ENCODE peak calls at places on chromosomes 2 and 18, in five cellular contexts. V, G, M, T and F are unnamed samples.

GRCh38 chr2:5442736-5443135 is 249.4 kb upstream of the SOX11 start:
- DNase-seq in G (no peak), V (no peak), M (no peak), T (no peak), F (no peak)

GRCh38 chr2:30038419-30038818 is 108.4 kb upstream of the YPEL5 start:
- DNase-seq in G (no peak), M (no peak), T (no peak), V (no peak), F (no peak)

GRCh38 chr2:74181739-74182138 is 3.1 kb upstream of the MOB1A start:
- DNase-seq in G (no peak), M (no peak), T (no peak), V (no peak), F (no peak)

GRCh38 chr18:75491361-75491760 is 63.9 kb upstream of the SMIM21 start:
- DNase-seq in T (no peak), V (no peak), G (no peak), M (no peak), F (no peak)

GRCh38 chr18:65751145-65752085 is 603 bp downstream of the CDH7 start:
- DNase-seq in T (no peak), V (no peak), G (no peak), M (no peak), F (no peak)

GRCh38 chr2:101850450-101850849 is 141.3 kb upstream of the IL1R2 start:
- DNase-seq in V (no peak), G (no peak), M (no peak), T (no peak), F (no peak)

GRCh38 chr18:26721876-26722581 is 143.5 kb downstream of the AQP4 start:
- DNase-seq in V (no peak), G (no peak), T (no peak), M (no peak), F (no peak)

GRCh38 chr2:46805401-46805951 is 110.1 kb downstream of the MCFD2 start:
- DNase-seq in V (no peak), M (no peak), T (no peak), G (no peak), F (no peak)

GRCh38 chr2:43184339-43184895 is 42.0 kb downstream of the ZFP36L2 start:
- DNase-seq in V (peak), G (peak), T (no peak), M (no peak), F (no peak)

GRCh38 chr2:193332938-193333337 is 1138.2 kb upstream of the TMEFF2 start:
- DNase-seq in G (no peak), M (no peak), V (no peak), T (no peak), F (no peak)

GRCh38 chr2:203396667-203397066 is 68.5 kb downstream of the ABI2 start:
- DNase-seq in G (peak), V (no peak), T (no peak), M (no peak), F (no peak)

GRCh38 chr2:225120175-225120574 is 77.9 kb upstream of the DOCK10 start:
- DNase-seq in G (peak), M (no peak), V (peak), T (no peak), F (no peak)

GRCh38 chr2:168456526-168457176 is 579 bp downstream of the CERS6 start:
- DNase-seq in G (peak), T (peak), M (peak), V (peak), F (peak)

GRCh38 chr2:237026981-237027711 is 58.5 kb upstream of the COPS8 start:
- DNase-seq in V (peak), T (peak), M (peak), G (peak), F (peak)

GRCh38 chr18:54720590-54720989 is 107.7 kb upstream of the RAB27B start:
- DNase-seq in V (peak), G (no peak), M (no peak), T (no peak), F (no peak)

DNA sequence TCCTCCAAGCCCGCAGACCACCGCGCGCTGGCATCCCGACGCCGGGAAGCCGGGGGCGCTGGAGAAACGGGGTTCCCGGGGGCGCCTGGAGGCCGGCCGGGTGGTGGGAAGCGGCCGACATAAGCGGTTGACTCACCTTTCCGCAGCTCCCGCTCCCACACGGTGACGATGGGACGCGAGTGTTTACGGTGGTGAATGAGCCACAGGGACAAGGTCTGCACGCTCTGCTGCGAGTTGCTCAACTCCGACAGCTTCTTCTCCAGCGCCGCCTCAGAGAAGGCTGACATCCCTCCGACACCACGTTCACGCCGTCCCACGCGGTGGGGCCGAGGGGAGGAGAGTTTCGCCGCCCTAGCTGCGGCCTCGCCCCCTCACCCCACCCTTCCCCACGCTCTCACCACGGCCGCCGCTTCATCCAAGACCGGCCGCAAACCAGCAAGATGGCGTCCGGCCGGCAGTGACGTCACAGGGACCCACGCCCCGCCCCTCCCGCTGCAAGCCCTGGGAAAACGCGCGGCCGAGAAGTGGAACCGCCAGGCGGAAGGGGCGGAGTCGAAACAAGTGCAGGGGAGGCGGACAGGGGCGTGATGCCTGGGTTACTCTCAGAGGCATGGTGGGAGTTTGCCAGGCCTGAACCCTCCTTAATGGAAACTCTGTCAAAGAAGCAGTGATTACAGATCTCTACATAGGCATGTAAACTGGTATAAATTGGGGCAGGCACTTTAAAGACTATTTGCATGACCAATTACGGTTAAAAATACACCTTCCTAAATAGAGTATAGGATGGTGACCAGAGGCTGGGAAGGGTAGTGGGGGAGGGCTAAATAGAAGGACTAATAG is at the start of gene RPRD1A:
- DNase-seq in G (peak), V (peak), M (peak), T (peak), F (peak)
- TF ChIP-seq POLR2A in G (peak), V (peak), M (peak), T (no peak), F (no peak)

GRCh38 chr18:62937065-62937464 is 221.7 kb downstream of the PHLPP1 start:
- DNase-seq in V (peak), M (no peak), G (no peak), T (no peak), F (no peak)

GRCh38 chr18:62939925-62940324 is 224.6 kb downstream of the PHLPP1 start:
- DNase-seq in T (no peak), V (no peak), M (no peak), G (no peak), F (no peak)

GRCh38 chr18:62939433-62939832 is 224.1 kb downstream of the PHLPP1 start:
- DNase-seq in M (no peak), V (no peak), G (no peak), T (no peak), F (no peak)

GRCh38 chr18:62938451-62938850 is 223.1 kb downstream of the PHLPP1 start:
- DNase-seq in G (no peak), M (no peak), V (no peak), T (no peak), F (no peak)

GRCh38 chr18:62938006-62938405 is 222.7 kb downstream of the PHLPP1 start:
- DNase-seq in G (no peak), M (no peak), T (no peak), V (peak), F (no peak)
- H3K27ac ChIP-seq in G (no peak), M (no peak), T (no peak), V (no peak), F (no peak)

DNA sequence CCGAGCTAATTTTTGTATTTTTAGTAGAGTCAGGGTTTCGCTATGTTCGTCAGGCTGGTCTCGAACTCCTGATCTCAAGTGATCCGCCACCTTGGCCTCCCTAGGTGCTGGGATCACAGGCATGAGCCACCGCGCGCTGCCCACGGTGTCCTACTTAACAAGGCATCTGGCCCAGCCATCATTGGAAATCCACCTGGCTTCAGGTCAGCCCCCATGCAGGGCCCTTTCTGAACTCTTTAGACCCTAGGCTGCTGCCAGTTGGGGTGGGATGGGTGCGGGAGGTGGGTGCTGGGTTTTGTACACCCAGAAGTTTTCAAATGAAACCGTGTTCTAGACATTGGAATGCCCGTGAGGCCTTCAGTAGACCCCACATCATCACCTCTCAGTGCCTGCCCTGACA is 26.6 kb upstream of the NT5DC4 start:
- DNase-seq in T (no peak), G (no peak), V (no peak), M (no peak), F (no peak)
- H3K4me3 ChIP-seq in T (no peak), G (no peak), V (no peak), M (no peak), F (no peak)

GRCh38 chr2:219160186-219161017 is at the start of gene NHEJ1:
- DNase-seq in G (peak), V (peak), T (peak), M (peak), F (peak)
- TF ChIP-seq POLR2A in G (peak), V (peak), T (no peak), M (peak), F (no peak)

DNA sequence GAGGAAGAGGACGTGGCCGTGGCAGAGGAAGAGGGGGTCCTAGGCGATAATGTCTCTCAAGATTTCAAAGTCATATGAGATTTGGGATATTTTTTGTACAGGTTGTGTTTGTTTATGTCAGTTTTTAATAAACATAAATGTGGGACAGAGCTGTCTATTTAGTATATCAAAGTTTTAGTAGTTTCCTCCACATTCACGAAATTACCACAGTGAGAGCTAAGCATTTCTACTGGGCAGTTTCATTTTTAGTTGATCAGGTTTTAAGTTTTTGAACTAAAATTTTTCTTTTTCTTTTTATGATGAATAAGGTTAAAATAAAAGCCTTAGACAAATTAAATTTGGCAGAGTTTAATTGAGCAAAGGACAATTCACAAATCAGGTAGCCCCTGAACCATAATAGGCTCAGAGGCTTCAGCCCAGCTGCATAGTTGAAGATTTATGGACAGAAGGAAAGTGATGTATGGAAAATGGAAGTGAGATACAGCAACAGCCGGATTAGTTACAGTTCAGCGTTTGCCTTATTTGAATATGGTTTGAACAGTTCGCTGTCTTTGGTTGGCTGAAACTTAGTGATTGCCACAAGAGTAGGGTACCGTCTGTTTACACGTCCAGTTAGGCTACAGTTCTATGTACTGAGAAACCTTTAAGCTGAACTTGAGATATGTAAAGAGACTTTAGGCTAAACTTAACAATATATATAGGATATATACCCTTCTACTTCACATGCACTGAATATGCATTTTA is 17.1 kb downstream of the SNRPD1 start:
- DNase-seq in T (no peak), V (no peak), M (no peak), G (no peak), F (no peak)
- H3K27ac ChIP-seq in T (no peak), V (no peak), M (no peak), G (no peak), F (no peak)

DNA sequence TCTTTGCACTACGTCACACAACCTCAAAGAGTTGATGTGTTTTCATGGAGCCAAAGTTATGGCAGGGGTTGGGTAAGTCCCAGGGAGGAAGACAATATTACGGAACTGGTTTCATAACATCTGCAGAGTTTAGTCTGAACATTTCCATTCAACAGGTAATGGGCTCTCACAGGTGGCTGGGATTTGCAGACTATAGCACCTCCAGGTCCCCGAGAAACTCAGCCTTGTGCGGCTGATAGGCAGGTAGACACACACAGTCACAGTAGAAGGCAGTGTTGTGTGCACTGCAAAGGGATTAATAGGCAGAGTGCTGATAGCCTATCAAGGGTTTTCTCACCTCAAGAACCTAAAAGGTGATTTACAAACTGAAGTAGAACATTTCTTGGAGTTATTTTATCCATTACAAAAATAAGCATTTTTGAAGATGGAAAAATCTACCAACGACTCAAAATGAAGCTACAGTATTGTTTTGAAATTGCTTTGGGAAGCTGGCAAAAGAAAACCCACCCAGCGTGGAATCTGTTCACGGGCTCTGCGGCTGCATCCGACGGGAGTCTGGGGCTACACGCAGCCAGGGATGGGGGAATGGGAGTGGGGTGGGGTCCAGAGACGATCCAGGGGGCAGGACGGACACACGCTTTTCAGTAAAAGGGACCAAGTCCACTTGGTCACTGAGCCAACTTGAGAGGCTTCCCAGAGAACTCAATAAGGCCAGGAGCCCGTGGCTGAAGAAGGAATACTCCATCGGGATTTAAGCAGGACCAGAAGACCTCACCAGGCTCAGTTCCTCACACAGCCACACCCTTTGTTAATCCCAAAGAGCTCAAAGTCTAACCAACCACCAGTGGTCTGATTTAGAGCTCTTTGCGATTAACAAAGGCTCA is 82.9 kb downstream of the CHRNA1 start:
- DNase-seq in G (peak), V (peak), M (no peak), T (no peak), F (no peak)
- H3K4me3 ChIP-seq in G (peak), V (peak), M (peak), T (peak), F (no peak)